ENCODE peak calls at places on chromosomes 4 and X, in four cellular contexts. B is NCI-H774, I is neural crest cell, M is left ventricle myocardium inferior. F is an unnamed sample.

GRCh38 chr4:57270350-57270749 is 160.2 kb upstream of the IGFBP7 start:
- DNase-seq in B (no peak), I (no peak), M (peak; percentile 72), F (no peak)

GRCh38 chr4:169079942-169080827 is 70.1 kb upstream of the CBR4 start:
- DNase-seq in B (no peak), I (no peak), M (peak; percentile 57), F (no peak)

GRCh38 chrX:129686422-129686948 is 31.7 kb upstream of the APLN start:
- DNase-seq in B (no peak), I (no peak), M (peak; percentile 46), F (no peak)

GRCh38 chr4:12852338-12853307 is 631.5 kb downstream of the RAB28 start:
- DNase-seq in B (peak; percentile 82), I (no peak), M (no peak), F (peak; percentile 39)

GRCh38 chr4:1401409-1402020 is 4.7 kb downstream of the NKX1-1 start:
- DNase-seq in B (no peak), I (no peak), M (peak; percentile 12), F (no peak)

GRCh38 chr4:107740381-107740780 is 20.3 kb upstream of the PAPSS1 start:
- DNase-seq in B (no peak), I (no peak), M (no peak), F (no peak)

GRCh38 chr4:74197123-74197522 is 39.2 kb downstream of the MTHFD2L start:
- DNase-seq in B (no peak), I (no peak), M (no peak), F (no peak)

GRCh38 chr4:89222171-89222570 is 85.4 kb downstream of the GPRIN3 start:
- DNase-seq in B (no peak), I (no peak), M (no peak), F (no peak)

GRCh38 chr4:47122592-47123291 is 91.4 kb downstream of the GABRB1 start:
- DNase-seq in B (peak; percentile 64), I (peak; percentile 65), M (no peak), F (peak; percentile 41)

GRCh38 chr4:86223472-86223871 is 136.4 kb downstream of the MAPK10 start:
- DNase-seq in B (no peak), I (no peak), M (no peak), F (peak; percentile 2)

GRCh38 chr4:164350086-164350485 is 403.8 kb upstream of the SMIM31 start:
- DNase-seq in B (no peak), I (no peak), M (no peak), F (no peak)

GRCh38 chr4:184097815-184098214 is 119.9 kb downstream of the ENPP6 start:
- DNase-seq in B (no peak), I (no peak), M (no peak), F (no peak)

GRCh38 chrX:124506031-124506430 is 159.7 kb downstream of the SH2D1A start:
- DNase-seq in B (no peak), I (no peak), M (no peak), F (no peak)

GRCh38 chrX:50838820-50839600 is 25.0 kb upstream of the SHROOM4 start:
- DNase-seq in B (no peak), I (no peak), M (no peak), F (no peak)